ENCODE peak calls at places on chromosome 21, in four cellular contexts. T is endothelial cell of umbilical vein, P is A549, D is K562. K is an unnamed sample.

GRCh38 chr21:40242586-40242985 is 375.3 kb downstream of the PCP4 start:
- DNase-seq in T (no peak), P (no peak), D (no peak), K (no peak)

GRCh38 chr21:28754127-28754611 is 238.5 kb downstream of the LTN1 start:
- DNase-seq in T (no peak), P (no peak), D (no peak), K (no peak)

GRCh38 chr21:15820857-15821256 is 91.1 kb downstream of the USP25 start:
- DNase-seq in T (peak), P (no peak), D (no peak), K (no peak)

GRCh38 chr21:33071878-33072306 is 2.0 kb downstream of the OLIG1 start:
- DNase-seq in T (peak), P (no peak), D (no peak), K (peak)

GRCh38 chr21:37891953-37892352 is 24.3 kb downstream of the KCNJ6 start:
- DNase-seq in T (no peak), P (no peak), D (no peak), K (no peak)

GRCh38 chr21:21003701-21004100 is 5.5 kb downstream of the NCAM2 start:
- DNase-seq in T (peak), P (no peak), D (peak), K (peak)

GRCh38 chr21:38455403-38455802 is 42.9 kb downstream of the ERG start:
- DNase-seq in T (peak), P (no peak), D (no peak), K (no peak)

GRCh38 chr21:42395910-42396625 is at the start of gene TMPRSS3:
- DNase-seq in T (no peak), P (no peak), D (no peak), K (no peak)

GRCh38 chr21:42148097-42148496 is 70.8 kb upstream of the ABCG1 start:
- DNase-seq in T (no peak), P (no peak), D (no peak), K (no peak)

GRCh38 chr21:15826147-15826780 is 96.5 kb downstream of the USP25 start:
- DNase-seq in T (peak), P (peak), D (peak), K (peak)

GRCh38 chr21:38837806-38838461 is 32.2 kb downstream of the ETS2 start:
- DNase-seq in T (no peak), P (no peak), D (no peak), K (no peak)

GRCh38 chr21:42213082-42213774 is 5.7 kb upstream of the ABCG1 start:
- DNase-seq in T (no peak), P (no peak), D (no peak), K (no peak)

GRCh38 chr21:42112857-42113256 is 41.7 kb downstream of the UMODL1 start:
- DNase-seq in T (no peak), P (no peak), D (no peak), K (no peak)

GRCh38 chr21:26170471-26171309 is at the start of gene APP:
- DNase-seq in T (peak), P (peak), D (peak), K (peak)

GRCh38 chr21:24123785-24124184 is 1483.5 kb downstream of the MRPL39 start:
- DNase-seq in T (no peak), P (no peak), D (no peak), K (no peak)

GRCh38 chr21:39153373-39153772 is 29.9 kb downstream of the PSMG1 start:
- DNase-seq in T (no peak), P (no peak), D (peak), K (peak)

GRCh38 chr21:38114717-38115333 is 142.0 kb upstream of the KCNJ15 start:
- DNase-seq in T (no peak), P (no peak), D (no peak), K (no peak)

GRCh38 chr21:43340491-43341348 is 86.2 kb downstream of the SIK1 start:
- DNase-seq in T (peak), P (peak), D (peak), K (no peak)

GRCh38 chr21:15221799-15222386 is 157.1 kb upstream of the NRIP1 start:
- DNase-seq in T (no peak), P (peak), D (no peak), K (peak)

GRCh38 chr21:43362306-43362927 is 64.5 kb downstream of the SIK1 start:
- DNase-seq in T (peak), P (no peak), D (no peak), K (peak)

GRCh38 chr21:38965910-38966504 is 160.3 kb downstream of the ETS2 start:
- DNase-seq in T (no peak), P (peak), D (peak), K (no peak)

GRCh38 chr21:43574741-43575465 is 84.4 kb downstream of the HSF2BP start:
- DNase-seq in T (no peak), P (no peak), D (no peak), K (peak)

GRCh38 chr21:41369915-41370839 is 8.3 kb downstream of the MX2 start:
- DNase-seq in T (no peak), P (no peak), D (no peak), K (peak)

GRCh38 chr21:34796518-34797201 is 127.9 kb downstream of the CLIC6 start:
- DNase-seq in T (no peak), P (no peak), D (no peak), K (no peak)

GRCh38 chr21:38386967-38387366 is 111.3 kb downstream of the ERG start:
- DNase-seq in T (no peak), P (no peak), D (no peak), K (peak)

GRCh38 chr21:29342394-29342957 is 43.8 kb downstream of the BACH1 start:
- DNase-seq in T (peak), P (peak), D (no peak), K (no peak)

GRCh38 chr21:42262826-42263225 is 43.9 kb downstream of the ABCG1 start:
- DNase-seq in T (peak), P (peak), D (no peak), K (no peak)

GRCh38 chr21:42467613-42467983 is 28.4 kb downstream of the RSPH1 start:
- DNase-seq in T (no peak), P (no peak), D (no peak), K (no peak)

GRCh38 chr21:40507978-40508377 is 339.0 kb downstream of the DSCAM start:
- DNase-seq in T (no peak), P (peak), D (no peak), K (no peak)

GRCh38 chr21:21807598-21807903 is 809.3 kb downstream of the NCAM2 start:
- DNase-seq in T (no peak), P (no peak), D (no peak), K (no peak)

GRCh38 chr21:25176637-25177412 is 430.5 kb downstream of the MRPL39 start:
- DNase-seq in T (no peak), P (no peak), D (no peak), K (no peak)

GRCh38 chr21:42939581-42940413 is 14.4 kb upstream of the ERVH48-1 start:
- DNase-seq in T (peak), P (peak), D (no peak), K (peak)

GRCh38 chr21:26717146-26717739 is 128.0 kb downstream of the ADAMTS1 start:
- DNase-seq in T (peak), P (peak), D (peak), K (peak)

GRCh38 chr21:26845066-26845749 is at the start of gene ADAMTS1:
- DNase-seq in T (peak), P (no peak), D (no peak), K (no peak)

GRCh38 chr21:39381009-39381408 is 32.1 kb upstream of the HMGN1 start:
- DNase-seq in T (no peak), P (no peak), D (no peak), K (no peak)

GRCh38 chr21:41032536-41032935 is 135.4 kb upstream of the BACE2 start:
- DNase-seq in T (no peak), P (no peak), D (no peak), K (no peak)

GRCh38 chr21:41953249-41953830 is 478 bp downstream of the C2CD2 start:
- DNase-seq in T (no peak), P (no peak), D (no peak), K (no peak)

DNA sequence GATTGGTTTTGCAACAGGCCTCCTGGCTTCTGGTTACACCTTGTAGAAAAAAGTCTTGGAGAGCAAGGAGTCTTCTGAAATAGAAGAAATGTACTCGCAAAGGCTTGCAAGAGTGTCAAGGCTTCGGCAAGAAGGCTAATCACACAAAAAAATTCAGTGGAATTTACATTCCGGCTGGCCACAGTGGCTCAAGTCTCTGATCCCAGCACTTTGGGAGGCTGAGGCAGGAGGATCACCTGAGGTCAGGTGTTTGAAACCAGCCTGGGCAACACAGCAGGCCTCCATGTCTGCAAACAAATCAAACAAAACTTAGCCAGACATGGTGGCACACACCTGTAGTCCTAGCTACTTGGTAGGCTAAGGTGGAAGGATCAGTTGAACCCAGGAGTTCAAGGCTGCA is 7.7 kb upstream of the DOP1B start:
- DNase-seq in T (no peak), P (no peak), D (no peak), K (no peak)
- TF ChIP-seq MYC in T (no peak), P (no peak), D (no peak), K (no peak)

GRCh38 chr21:31255846-31256395 is 88.1 kb downstream of the TIAM1 start:
- DNase-seq in T (no peak), P (no peak), D (no peak), K (no peak)
- H3K4me3 ChIP-seq in T (no peak), P (no peak), D (no peak), K (no peak)

GRCh38 chr21:45405271-45405818 is 380 bp downstream of the COL18A1 start:
- DNase-seq in T (peak), P (peak), D (peak), K (no peak)
- TF ChIP-seq POLR2A in T (peak), P (no peak), D (no peak), K (no peak)

GRCh38 chr21:45227735-45228134 is 60.0 kb downstream of the POFUT2 start:
- DNase-seq in T (no peak), P (no peak), D (no peak), K (no peak)

GRCh38 chr21:45225741-45226327 is 61.9 kb downstream of the POFUT2 start:
- DNase-seq in T (no peak), P (no peak), D (no peak), K (no peak)

GRCh38 chr21:45228171-45228641 is 59.5 kb downstream of the POFUT2 start:
- DNase-seq in T (peak), P (no peak), D (no peak), K (no peak)

GRCh38 chr21:45225041-45225740 is 62.5 kb downstream of the POFUT2 start:
- DNase-seq in T (no peak), P (no peak), D (no peak), K (no peak)

DNA sequence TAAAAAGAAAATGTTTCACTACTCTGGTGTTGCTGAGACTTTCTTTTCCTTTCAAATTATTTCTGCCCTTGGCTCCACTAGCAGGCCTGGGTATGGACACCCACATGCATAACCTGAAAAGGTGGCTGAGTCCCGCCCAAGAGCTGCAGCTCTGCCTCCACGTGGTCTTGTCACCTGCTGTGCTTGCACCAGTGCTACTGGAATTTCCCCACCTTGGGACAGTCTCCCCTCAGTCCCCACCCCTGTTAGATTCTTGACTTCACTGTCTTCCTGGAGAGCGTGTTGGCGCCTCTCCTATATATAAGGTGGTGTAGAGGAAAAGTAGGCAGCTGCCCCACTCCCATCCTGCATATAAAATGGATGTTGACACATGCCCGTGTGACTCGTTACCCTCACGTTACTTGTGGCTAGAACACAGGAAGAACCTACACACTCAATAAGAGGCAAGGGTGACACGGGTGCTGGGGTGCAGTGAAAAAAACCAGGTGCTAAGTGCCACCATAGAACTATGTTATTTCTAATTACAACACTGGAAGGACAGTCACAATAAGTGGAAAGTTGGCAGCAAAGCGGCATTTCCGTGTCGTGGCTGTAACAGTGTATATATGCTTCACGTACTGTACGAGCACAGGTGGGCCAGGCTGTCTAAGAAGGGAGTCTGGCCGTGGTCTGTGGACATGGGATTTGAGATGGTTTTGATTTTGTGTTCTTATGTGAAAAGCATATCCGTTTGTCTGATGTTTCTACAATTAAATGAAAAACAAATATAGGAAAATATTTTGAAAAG is 61.0 kb downstream of the POFUT2 start:
- DNase-seq in T (no peak), P (no peak), D (no peak), K (peak)
- TF ChIP-seq MYC in T (no peak), P (no peak), D (no peak), K (no peak)

K was measured in NB4.